ENCODE peak calls at places on chromosomes 2 and 18, in four cellular contexts. N is PC-3, D is HFF-Myc, K is colonic mucosa. Z is an unnamed sample.

GRCh38 chr18:46877329-46877987 is 39.8 kb downstream of the PIAS2 start:
- DNase-seq in N (no peak), K (peak; percentile 69), D (no peak), Z (no peak)

GRCh38 chr2:185372188-185372587 is 366.4 kb upstream of the FSIP2 start:
- DNase-seq in N (peak; percentile 54), K (peak; percentile 67), D (no peak), Z (no peak)

GRCh38 chr2:20593072-20594034 is 57.5 kb downstream of the HS1BP3 start:
- DNase-seq in D (no peak), K (no peak), N (peak; percentile 93), Z (no peak)

GRCh38 chr2:227853765-227854271 is 17.6 kb upstream of the DAW1 start:
- DNase-seq in D (no peak), N (no peak), K (no peak), Z (no peak)

GRCh38 chr2:236776695-236777251 is 207.1 kb downstream of the ACKR3 start:
- DNase-seq in N (peak; percentile 96), D (no peak), K (no peak), Z (peak; percentile 87)

GRCh38 chr2:28586864-28587263 is 91.0 kb downstream of the PLB1 start:
- DNase-seq in K (no peak), N (no peak), D (no peak), Z (no peak)

GRCh38 chr2:112625474-112626114 is 20.1 kb upstream of the SLC20A1 start:
- DNase-seq in N (no peak), K (no peak), D (no peak), Z (no peak)

GRCh38 chr2:97736608-97737330 is 23.4 kb downstream of the ZAP70 start:
- DNase-seq in N (no peak), K (no peak), D (no peak), Z (no peak)

GRCh38 chr18:9673296-9674251 is 34.5 kb upstream of the RAB31 start:
- DNase-seq in D (no peak), N (peak; percentile 94), K (peak; percentile 61), Z (peak; percentile 89)

GRCh38 chr18:22467760-22468553 is 50.2 kb upstream of the CTAGE1 start:
- DNase-seq in D (peak; percentile 88), N (peak; percentile 98), K (no peak), Z (peak; percentile 97)

GRCh38 chr2:111938392-111938791 is 40.0 kb downstream of the MERTK start:
- DNase-seq in D (no peak), K (no peak), N (no peak), Z (no peak)

GRCh38 chr2:144464730-144465129 is 55.2 kb downstream of the ZEB2 start:
- DNase-seq in D (no peak), K (no peak), N (no peak), Z (no peak)

GRCh38 chr2:23077599-23077998 is 307.4 kb upstream of the KLHL29 start:
- DNase-seq in N (no peak), K (no peak), D (no peak), Z (no peak)

GRCh38 chr2:42742740-42743666 is 20.9 kb downstream of the OXER1 start:
- DNase-seq in D (no peak), K (no peak), N (peak; percentile 15), Z (no peak)

GRCh38 chr2:46135230-46135555 is 162.0 kb upstream of the EPAS1 start:
- DNase-seq in D (no peak), N (no peak), K (no peak), Z (no peak)

GRCh38 chr18:45161850-45162249 is 453.4 kb upstream of the SLC14A2 start:
- DNase-seq in D (no peak), N (no peak), K (no peak), Z (no peak)

GRCh38 chr2:19753314-19753713 is 148.5 kb downstream of the TTC32 start:
- DNase-seq in N (no peak), K (no peak), D (peak; percentile 58), Z (peak; percentile 42)

GRCh38 chr2:43130548-43130875 is 95.9 kb downstream of the ZFP36L2 start:
- DNase-seq in D (no peak), K (no peak), N (no peak), Z (no peak)

GRCh38 chr2:121297217-121297830 is 12.3 kb upstream of the TFCP2L1 start:
- DNase-seq in N (peak; percentile 54), K (peak; percentile 57), D (peak; percentile 3), Z (peak; percentile 6)

GRCh38 chr2:44291281-44292248 is 16.3 kb downstream of the SLC3A1 start:
- DNase-seq in D (peak; percentile 45), K (peak; percentile 76), N (peak; percentile 93), Z (peak; percentile 76)

GRCh38 chr2:40700211-40700954 is 248.5 kb upstream of the SLC8A1 start:
- DNase-seq in K (no peak), N (no peak), D (no peak), Z (no peak)

GRCh38 chr2:200624660-200625059 is 38.8 kb downstream of the AOX1 start:
- DNase-seq in N (peak; percentile 14), D (no peak), K (no peak), Z (peak; percentile 80)

GRCh38 chr2:101699939-101700442 is 2.5 kb downstream of the MAP4K4 start:
- DNase-seq in K (no peak), D (no peak), N (peak; percentile 32), Z (peak; percentile 42)

GRCh38 chr2:128090575-128090908 is 458 bp upstream of the UGGT1 start:
- DNase-seq in D (no peak), N (no peak), K (no peak), Z (no peak)

GRCh38 chr2:40886660-40887059 is 434.8 kb upstream of the SLC8A1 start:
- DNase-seq in D (no peak), N (no peak), K (no peak), Z (no peak)

GRCh38 chr2:190267302-190267701 is 52.3 kb downstream of the HIBCH start:
- DNase-seq in D (no peak), N (peak; percentile 84), K (no peak), Z (peak; percentile 45)

GRCh38 chr2:32008811-32009478 is 1.9 kb downstream of the MEMO1 start:
- DNase-seq in D (no peak), K (peak; percentile 34), N (peak; percentile 71), Z (peak; percentile 17)

GRCh38 chr2:240401781-240402551 is 33.5 kb upstream of the GPC1 start:
- DNase-seq in D (no peak), N (no peak), K (no peak), Z (no peak)

GRCh38 chr18:23683671-23684070 is 5.6 kb upstream of the LAMA3 start:
- DNase-seq in D (no peak), K (no peak), N (peak; percentile 78), Z (no peak)

GRCh38 chr18:79372461-79372860 is 23.3 kb upstream of the NFATC1 start:
- DNase-seq in D (no peak), N (no peak), K (no peak), Z (no peak)

GRCh38 chr2:234955971-234956509 is 4.2 kb downstream of the SH3BP4 start:
- DNase-seq in K (peak; percentile 52), D (no peak), N (no peak), Z (no peak)

GRCh38 chr2:119158563-119159347 is at the start of gene C1QL2:
- DNase-seq in K (no peak), D (no peak), N (no peak), Z (no peak)

GRCh38 chr2:229725716-229726346 is 11.5 kb upstream of the DNER start:
- DNase-seq in D (peak; percentile 32), K (no peak), N (peak; percentile 80), Z (peak; percentile 54)

GRCh38 chr2:54457326-54458023 is 1.3 kb downstream of the SPTBN1 start:
- DNase-seq in D (no peak), K (no peak), N (peak; percentile 55), Z (no peak)

GRCh38 chr2:144666032-144666431 is 146.1 kb upstream of the ZEB2 start:
- DNase-seq in D (no peak), N (peak; percentile 53), K (no peak), Z (no peak)

GRCh38 chr18:2910751-2911425 is 64.1 kb downstream of the EMILIN2 start:
- DNase-seq in N (no peak), D (no peak), K (no peak), Z (no peak)

GRCh38 chr2:603869-604268 is 73.3 kb downstream of the TMEM18 start:
- DNase-seq in D (no peak), N (no peak), K (no peak), Z (no peak)

GRCh38 chr2:149908731-149909690 is 321.4 kb upstream of the MMADHC start:
- DNase-seq in K (no peak), D (no peak), N (peak; percentile 75), Z (no peak)

DNA sequence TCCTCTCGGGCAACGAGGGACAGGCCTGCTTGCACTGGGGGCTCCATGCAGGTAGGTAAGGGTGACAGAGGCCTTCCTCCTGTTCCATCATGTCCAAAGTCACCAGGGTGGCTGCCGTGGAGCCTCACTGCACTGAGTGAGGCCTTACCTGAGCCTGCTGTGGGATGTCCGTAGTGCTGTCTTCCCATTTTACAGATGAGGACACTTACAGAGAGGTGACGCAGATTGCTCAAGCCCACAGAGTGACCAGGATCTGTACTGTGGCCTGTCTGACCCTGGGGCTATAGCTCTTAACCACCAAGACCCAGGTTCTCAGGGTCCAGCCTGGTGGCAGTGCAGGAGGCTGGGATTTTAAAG is 5.4 kb downstream of the ATOH8 start:
- DNase-seq in K (no peak), N (no peak), D (no peak), Z (no peak)
- H3K4me3 ChIP-seq in K (no peak overlapping the region), N (no peak overlapping the region), D (no peak overlapping the region), Z (no peak overlapping the region)

GRCh38 chr2:132415256-132416079 is 1.1 kb upstream of the GPR39 start:
- DNase-seq in N (peak; percentile 79), D (peak; percentile 40), K (peak; percentile 33), Z (peak; percentile 27)
- TF ChIP-seq CTCF in N (no peak), D (no peak), K (no peak), Z (no peak)

DNA sequence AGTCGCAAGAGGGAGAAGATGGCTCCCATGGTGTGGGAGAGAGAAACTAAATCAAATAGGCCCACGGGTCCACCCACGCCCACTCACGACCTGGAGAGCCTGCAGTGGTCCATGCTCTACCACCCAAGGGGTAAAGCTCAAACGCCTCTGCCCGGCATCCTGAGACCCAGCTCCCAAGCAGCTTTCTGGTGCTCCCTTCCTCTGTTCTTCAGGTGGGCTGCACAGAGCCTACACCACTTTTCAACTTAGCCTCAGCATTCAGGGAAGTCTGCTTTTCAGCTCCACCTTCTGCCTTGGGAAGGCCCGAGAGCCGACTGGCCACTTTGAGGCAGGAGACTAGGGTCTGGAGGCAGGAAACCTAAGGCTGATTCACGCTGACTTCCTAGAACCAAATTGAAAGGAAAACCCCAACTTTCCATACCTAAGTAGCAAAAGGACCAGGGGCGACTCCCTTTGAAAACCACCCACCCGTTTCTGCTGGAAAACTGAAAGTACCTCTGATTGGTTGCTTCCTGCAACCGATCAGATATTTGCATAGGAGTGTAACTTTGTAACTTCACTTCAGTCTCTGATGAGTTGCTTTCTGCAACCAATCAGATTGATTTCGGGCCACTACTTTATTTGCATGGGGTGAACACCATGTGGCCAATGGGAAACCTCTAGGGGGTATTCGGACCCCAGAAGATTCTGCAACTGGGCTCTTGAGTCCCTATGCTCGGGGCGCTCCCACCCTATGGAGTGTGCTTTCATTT is 26.8 kb upstream of the SPATA3 start:
- DNase-seq in N (no peak), K (no peak), D (no peak), Z (no peak)
- H3K4me3 ChIP-seq in N (no peak overlapping the region), K (no peak overlapping the region), D (no peak overlapping the region), Z (no peak overlapping the region)

GRCh38 chr18:293557-293956 is 25.7 kb upstream of the THOC1 start:
- DNase-seq in N (no peak), D (no peak), K (no peak), Z (peak; percentile 53)
- TF ChIP-seq CTCF in N (no peak), D (peak; percentile 1), K (no peak), Z (peak; percentile 17)

GRCh38 chr2:2362181-2362580 is 31.1 kb upstream of the MYT1L start:
- DNase-seq in K (no peak), D (no peak), N (no peak), Z (no peak)
- H3K4me3 ChIP-seq in K (no peak overlapping the region), D (no peak overlapping the region), N (no peak overlapping the region), Z (no peak overlapping the region)

Z was measured in AG10803.